ENCODE peak calls at places on chromosomes 16 and 17, in four cellular contexts. Z is A549, E is K562, Q is HepG2. J is an unnamed sample.

GRCh38 chr17:72600934-72601333 is 480.1 kb downstream of the SOX9 start:
- DNase-seq in Q (no peak), E (no peak), Z (peak; percentile 61), J (no peak)

GRCh38 chr17:41140360-41141132 is at the start of gene KRTAP4-6:
- DNase-seq in E (no peak), Q (peak; percentile 9), Z (peak; percentile 46), J (no peak)

GRCh38 chr16:31072540-31073072 is 1.4 kb downstream of the ZNF668 start:
- DNase-seq in Z (peak; percentile 34), Q (peak; percentile 27), E (peak; percentile 62), J (no peak)

GRCh38 chr17:9839433-9839832 is 13.7 kb downstream of the GLP2R start:
- DNase-seq in E (no peak), Z (peak; percentile 84), Q (no peak), J (peak; percentile 17)

GRCh38 chr16:53626161-53626560 is 77.5 kb downstream of the RPGRIP1L start:
- DNase-seq in E (no peak), Z (no peak), Q (no peak), J (no peak)

GRCh38 chr17:41967141-41967920 is 736 bp downstream of the CNP start:
- DNase-seq in Q (peak; percentile 82), Z (no peak), E (peak; percentile 46), J (peak; percentile 23)

GRCh38 chr16:81526199-81526598 is 81.6 kb downstream of the CMIP start:
- DNase-seq in E (no peak), Z (no peak), Q (no peak), J (no peak)

GRCh38 chr16:47565454-47565853 is 104.3 kb downstream of the PHKB start:
- DNase-seq in Z (peak; percentile 10), E (no peak), Q (no peak), J (no peak)

GRCh38 chr16:88768041-88768876 is 16.8 kb downstream of the PIEZO1 start:
- DNase-seq in Z (no peak), E (peak; percentile 68), Q (no peak), J (no peak)

GRCh38 chr17:82241926-82242697 is 13.3 kb downstream of the SLC16A3 start:
- DNase-seq in E (peak; percentile 74), Z (no peak), Q (peak; percentile 52), J (no peak)

GRCh38 chr16:1528921-1529537 is 4.4 kb upstream of the TMEM204 start:
- DNase-seq in Z (no peak), E (no peak), Q (no peak), J (no peak)

GRCh38 chr17:6701719-6702118 is 11.4 kb downstream of the SLC13A5 start:
- DNase-seq in E (peak; percentile 76), Q (peak; percentile 61), Z (peak; percentile 50), J (peak; percentile 86)

GRCh38 chr17:81393684-81394376 is 1.4 kb upstream of the BAHCC1 start:
- DNase-seq in E (peak; percentile 100), Q (peak; percentile 100), Z (peak; percentile 100), J (peak; percentile 100)

GRCh38 chr16:48335961-48336360 is 49.3 kb downstream of the SIAH1 start:
- DNase-seq in E (no peak), Z (no peak), Q (no peak), J (no peak)

GRCh38 chr16:66471696-66472393 is 44.8 kb downstream of the BEAN1 start:
- DNase-seq in Z (no peak), Q (peak; percentile 20), E (no peak), J (no peak)

GRCh38 chr17:40453881-40454630 is 10.8 kb downstream of the IGFBP4 start:
- DNase-seq in Z (no peak), Q (no peak), E (no peak), J (no peak)

GRCh38 chr17:72118588-72119279 is 2.1 kb upstream of the SOX9 start:
- DNase-seq in Z (peak; percentile 84), E (peak; percentile 39), Q (peak; percentile 75), J (peak; percentile 70)

GRCh38 chr16:78252757-78253156 is 153.3 kb downstream of the WWOX start:
- DNase-seq in Q (peak; percentile 79), E (no peak), Z (no peak), J (no peak)

GRCh38 chr16:19520861-19521331 is 1.0 kb downstream of the GDE1 start:
- DNase-seq in Q (no peak), Z (peak; percentile 44), E (peak; percentile 86), J (no peak)

GRCh38 chr17:8859029-8859803 is 8.3 kb downstream of the PIK3R6 start:
- DNase-seq in Q (peak; percentile 18), E (no peak), Z (no peak), J (no peak)

GRCh38 chr16:29995911-29996772 is at the start of gene INO80E:
- DNase-seq in E (peak; percentile 98), Q (peak; percentile 94), Z (peak; percentile 97), J (peak; percentile 100)

GRCh38 chr17:64264891-64265290 is 1.8 kb upstream of the TEX2 start:
- DNase-seq in E (no peak), Z (no peak), Q (no peak), J (no peak)

GRCh38 chr17:81884968-81885367 is 6.4 kb downstream of the ALYREF start:
- DNase-seq in Z (no peak), E (no peak), Q (no peak), J (no peak)

GRCh38 chr17:76709077-76709950 is 1.5 kb downstream of the MXRA7 start:
- DNase-seq in E (peak; percentile 51), Z (peak; percentile 29), Q (peak; percentile 41), J (no peak)

GRCh38 chr17:80063815-80064585 is 27.6 kb downstream of the CCDC40 start:
- DNase-seq in Z (peak; percentile 83), E (peak; percentile 73), Q (peak; percentile 81), J (no peak)

GRCh38 chr17:15377608-15378007 is 36.2 kb upstream of the TEKT3 start:
- DNase-seq in Z (no peak), E (no peak), Q (peak; percentile 89), J (no peak)

GRCh38 chr16:73080931-73081330 is 33.0 kb upstream of the ZFHX3 start:
- DNase-seq in Q (no peak), E (no peak), Z (no peak), J (no peak)

GRCh38 chr17:61537264-61537771 is 53.7 kb downstream of the NACA2 start:
- DNase-seq in E (no peak), Q (no peak), Z (no peak), J (no peak)
- TF ChIP-seq HMGXB4 in E (no peak), Q (no peak), Z (no peak), J (no peak)

GRCh38 chr17:50149425-50150353 is 788 bp downstream of the PPP1R9B start:
- DNase-seq in Z (peak; percentile 76), Q (no peak), E (peak; percentile 67), J (no peak)

GRCh38 chr17:50147841-50148225 is 2.6 kb downstream of the PPP1R9B start:
- DNase-seq in E (no peak), Q (peak; percentile 90), Z (peak; percentile 50), J (no peak)

GRCh38 chr17:50146927-50147640 is 3.4 kb downstream of the PPP1R9B start:
- DNase-seq in Z (no peak), E (no peak), Q (no peak), J (no peak)

GRCh38 chr17:50149099-50149424 is 1.4 kb downstream of the PPP1R9B start:
- DNase-seq in Z (no peak), Q (no peak), E (no peak), J (no peak)

DNA sequence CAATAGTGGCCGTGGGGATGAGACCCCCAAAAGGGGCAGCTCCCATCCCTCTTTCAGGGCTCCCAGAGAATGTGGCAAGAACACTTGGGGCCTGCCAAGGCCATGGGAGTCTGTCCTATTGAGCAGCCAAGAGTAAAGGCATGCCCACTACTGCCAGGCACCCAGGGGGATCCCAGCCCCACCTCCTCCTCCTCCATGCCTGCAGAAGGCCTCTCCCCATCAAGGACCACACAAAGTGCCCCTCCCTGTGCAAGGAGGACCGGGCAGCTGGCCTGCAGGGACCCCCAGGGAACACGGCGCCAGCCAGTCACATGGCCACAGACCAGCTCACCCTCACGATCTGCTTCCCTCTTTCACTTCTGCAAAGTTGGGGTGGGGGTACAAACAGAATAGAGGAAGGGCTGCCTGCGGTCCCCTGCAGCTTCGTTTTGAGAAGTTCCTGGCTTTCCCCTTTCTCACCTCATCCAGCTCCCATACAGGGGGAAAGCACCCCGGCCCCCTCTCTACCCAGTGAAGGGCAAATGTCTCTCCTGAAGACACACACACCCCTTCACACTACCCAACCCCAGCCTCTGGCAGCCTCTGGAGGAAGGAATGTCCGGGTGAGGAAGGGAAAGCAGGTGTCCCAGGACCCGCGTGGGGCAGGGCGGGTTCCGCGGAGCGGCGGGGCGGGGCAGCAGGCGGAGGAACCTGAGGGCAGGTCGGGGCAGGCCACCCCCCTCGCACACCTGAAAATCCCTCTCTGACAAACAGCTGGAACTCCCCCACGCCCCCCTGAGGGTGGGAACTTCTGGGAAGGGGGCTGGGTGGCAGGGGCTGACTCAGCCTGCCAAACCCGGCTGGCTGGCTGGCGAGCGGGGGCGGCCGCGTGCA is 2.0 kb downstream of the PPP1R9B start:
- DNase-seq in Z (peak; percentile 46), E (peak; percentile 62), Q (peak; percentile 51), J (no peak)
- TF ChIP-seq HMGXB4 in Z (no peak), E (no peak), Q (no peak), J (no peak)

GRCh38 chr17:43558805-43559160 is 12.6 kb upstream of the ETV4 start:
- DNase-seq in E (no peak), Q (no peak), Z (no peak), J (no peak)

GRCh38 chr17:43553501-43554018 is 7.4 kb upstream of the ETV4 start:
- DNase-seq in E (no peak), Q (no peak), Z (no peak), J (no peak)

GRCh38 chr17:43559161-43559816 is 13.1 kb upstream of the ETV4 start:
- DNase-seq in E (no peak), Q (peak; percentile 79), Z (no peak), J (no peak)

GRCh38 chr17:43554857-43555256 is 8.7 kb upstream of the ETV4 start:
- DNase-seq in Z (no peak), E (no peak), Q (no peak), J (no peak)

GRCh38 chr17:43556292-43556691 is 10.2 kb upstream of the ETV4 start:
- DNase-seq in Q (no peak), Z (peak; percentile 95), E (peak; percentile 91), J (no peak)
- TF ChIP-seq HMGXB4 in Q (no peak), Z (no peak), E (no peak), J (no peak)

DNA sequence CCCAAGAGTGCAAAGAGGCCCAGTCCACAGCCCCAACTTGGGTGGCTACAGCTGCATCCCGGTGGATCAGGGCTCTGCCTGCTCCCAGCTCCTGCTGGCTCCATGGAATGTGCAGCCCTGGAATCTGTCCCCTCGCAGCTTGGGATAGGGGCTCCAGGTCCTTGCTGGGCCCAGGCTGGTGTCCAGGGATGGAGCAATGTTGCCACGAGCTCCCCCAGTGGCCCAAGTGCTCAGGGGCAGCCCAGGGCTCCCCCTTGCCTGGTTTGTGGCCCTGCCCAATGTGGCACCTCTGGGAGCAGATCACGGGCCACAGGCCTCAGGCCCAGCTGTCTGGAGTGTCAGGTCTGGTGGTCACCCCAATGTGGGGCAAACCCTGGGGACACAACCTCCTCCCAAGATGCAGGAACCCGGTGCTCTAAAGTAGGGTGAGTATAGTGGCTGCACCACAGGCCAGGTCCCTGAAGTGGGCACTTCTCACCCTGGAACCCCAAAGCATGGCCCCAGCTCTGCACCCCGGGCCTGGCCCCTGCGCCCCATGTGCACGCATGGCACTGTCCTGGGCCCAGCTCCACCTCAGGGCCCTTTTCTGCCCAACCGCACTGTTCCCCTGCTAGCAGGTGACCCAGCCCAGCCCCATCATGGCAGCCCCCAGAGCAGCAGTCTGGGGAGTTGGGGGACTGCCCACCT is 14.8 kb upstream of the DNAH9 start:
- DNase-seq in E (no peak), Z (no peak), Q (no peak), J (no peak)
- TF ChIP-seq HMGXB4 in E (no peak), Z (no peak), Q (no peak), J (no peak)

J was measured in WTC11.